ENCODE peak calls at places on chromosomes 5 and 9, in four cellular contexts. One of them, this sample, is unnamed.

GRCh38 chr5:14946813-14947640 is 75.4 kb upstream of the ANKH start:
- DNase-seq in activated T-helper 1 cell treated with anti-CD3 and anti-CD28 coated beads, Interleukin-2, amount 50 U/mL, for 16 hours: no peak
- DNase-seq in HEK293T: peak; percentile 29
- DNase-seq in iris pigment epithelial cell: no peak
- DNase-seq in this sample: peak; percentile 31

GRCh38 chr5:8686707-8687106 is 817.8 kb downstream of the MTRR start:
- DNase-seq in activated T-helper 1 cell treated with anti-CD3 and anti-CD28 coated beads, Interleukin-2, amount 50 U/mL, for 16 hours: no peak
- DNase-seq in HEK293T: no peak
- DNase-seq in iris pigment epithelial cell: peak; percentile 5
- DNase-seq in this sample: peak; percentile 23

GRCh38 chr9:103942171-103942570 is 151.9 kb upstream of the SMC2 start:
- DNase-seq in activated T-helper 1 cell treated with anti-CD3 and anti-CD28 coated beads, Interleukin-2, amount 50 U/mL, for 16 hours: no peak
- DNase-seq in HEK293T: no peak
- DNase-seq in iris pigment epithelial cell: peak; percentile 17
- DNase-seq in this sample: peak; percentile 9

GRCh38 chr9:16879416-16879815 is 8.9 kb upstream of the BNC2 start:
- DNase-seq in activated T-helper 1 cell treated with anti-CD3 and anti-CD28 coated beads, Interleukin-2, amount 50 U/mL, for 16 hours: no peak
- DNase-seq in HEK293T: no peak
- DNase-seq in iris pigment epithelial cell: peak; percentile 62
- DNase-seq in this sample: no peak

GRCh38 chr9:88342246-88342645 is 46.0 kb upstream of the SPIN1 start:
- DNase-seq in activated T-helper 1 cell treated with anti-CD3 and anti-CD28 coated beads, Interleukin-2, amount 50 U/mL, for 16 hours: no peak
- DNase-seq in HEK293T: no peak
- DNase-seq in iris pigment epithelial cell: peak; percentile 6
- DNase-seq in this sample: no peak

GRCh38 chr5:75681125-75681830 is 36.0 kb downstream of the POC5 start:
- DNase-seq in activated T-helper 1 cell treated with anti-CD3 and anti-CD28 coated beads, Interleukin-2, amount 50 U/mL, for 16 hours: no peak
- DNase-seq in HEK293T: peak; percentile 15
- DNase-seq in iris pigment epithelial cell: peak; percentile 73
- DNase-seq in this sample: peak; percentile 32

GRCh38 chr9:133837644-133838597 is 99.8 kb upstream of the SARDH start:
- DNase-seq in activated T-helper 1 cell treated with anti-CD3 and anti-CD28 coated beads, Interleukin-2, amount 50 U/mL, for 16 hours: no peak
- DNase-seq in HEK293T: no peak
- DNase-seq in iris pigment epithelial cell: no peak
- DNase-seq in this sample: no peak

GRCh38 chr5:79544136-79544535 is 30.2 kb upstream of the HOMER1 start:
- DNase-seq in activated T-helper 1 cell treated with anti-CD3 and anti-CD28 coated beads, Interleukin-2, amount 50 U/mL, for 16 hours: no peak
- DNase-seq in HEK293T: no peak
- DNase-seq in iris pigment epithelial cell: no peak
- DNase-seq in this sample: peak; percentile 14

GRCh38 chr5:84403773-84404172 is 19.1 kb upstream of the EDIL3 start:
- DNase-seq in activated T-helper 1 cell treated with anti-CD3 and anti-CD28 coated beads, Interleukin-2, amount 50 U/mL, for 16 hours: no peak
- DNase-seq in HEK293T: no peak
- DNase-seq in iris pigment epithelial cell: peak; percentile 98
- DNase-seq in this sample: peak; percentile 94

GRCh38 chr5:54909911-54910870 is 75.2 kb downstream of the ESM1 start:
- DNase-seq in activated T-helper 1 cell treated with anti-CD3 and anti-CD28 coated beads, Interleukin-2, amount 50 U/mL, for 16 hours: no peak
- DNase-seq in HEK293T: no peak
- DNase-seq in iris pigment epithelial cell: peak; percentile 86
- DNase-seq in this sample: peak; percentile 7

GRCh38 chr9:14062449-14063187 is 251.3 kb downstream of the NFIB start:
- DNase-seq in activated T-helper 1 cell treated with anti-CD3 and anti-CD28 coated beads, Interleukin-2, amount 50 U/mL, for 16 hours: no peak
- DNase-seq in HEK293T: no peak
- DNase-seq in iris pigment epithelial cell: peak; percentile 73
- DNase-seq in this sample: peak; percentile 7

GRCh38 chr5:67050125-67050524 is 146.5 kb downstream of the CD180 start:
- DNase-seq in activated T-helper 1 cell treated with anti-CD3 and anti-CD28 coated beads, Interleukin-2, amount 50 U/mL, for 16 hours: no peak
- DNase-seq in HEK293T: no peak
- DNase-seq in iris pigment epithelial cell: no peak
- DNase-seq in this sample: no peak